ENCODE peak calls at places on chromosomes 5 and 9, in five cellular contexts. X is IMR-90, H is neuronal stem cell, U is H9, M is H1. S is an unnamed sample.
A peak's percentile ranks its signal among the peaks of the same experiment; 100 is the strongest.

GRCh38 chr9:118674942-118675341 is 694.3 kb downstream of the BRINP1 start:
- DNase-seq in H (no peak), M (no peak), X (no peak), U (no peak), S (no peak)

GRCh38 chr9:37218800-37219425 is 98.5 kb downstream of the ZCCHC7 start:
- DNase-seq in X (no peak), U (no peak), H (no peak), M (no peak), S (no peak)

GRCh38 chr9:111839387-111839786 is 44.6 kb upstream of the SHOC1 start:
- DNase-seq in U (no peak), X (peak; percentile 49), H (no peak), M (no peak), S (peak; percentile 64)

GRCh38 chr5:103674321-103674720 is 111.7 kb upstream of the NUDT12 start:
- DNase-seq in X (no peak), H (no peak), M (no peak), U (no peak), S (no peak)

GRCh38 chr5:148791334-148791667 is 35.1 kb upstream of the ADRB2 start:
- DNase-seq in H (no peak), U (no peak), M (no peak), X (peak; percentile 84), S (peak; percentile 65)

GRCh38 chr5:146785065-146785464 is 93.5 kb downstream of the PPP2R2B start:
- DNase-seq in X (no peak), U (no peak), M (no peak), H (no peak), S (no peak)

GRCh38 chr5:159854916-159855315 is 61.4 kb upstream of the ADRA1B start:
- DNase-seq in H (no peak), U (no peak), M (no peak), X (peak; percentile 34), S (no peak)

GRCh38 chr9:2676466-2676865 is 40.8 kb upstream of the KCNV2 start:
- DNase-seq in M (no peak), X (no peak), H (no peak), U (no peak), S (no peak)

GRCh38 chr9:120730661-120731514 is 16.6 kb upstream of the MEGF9 start:
- DNase-seq in H (peak; percentile 44), U (no peak), X (peak; percentile 96), M (no peak), S (peak; percentile 76)

GRCh38 chr5:72209515-72210115 is 102.3 kb downstream of the MAP1B start:
- DNase-seq in X (no peak), H (no peak), U (peak; percentile 39), M (peak; percentile 7), S (no peak)

GRCh38 chr9:136175745-136176290 is 29.1 kb downstream of the LHX3 start:
- DNase-seq in M (no peak), X (no peak), H (no peak), U (no peak), S (no peak)

GRCh38 chr5:1312993-1313833 is 18.3 kb upstream of the TERT start:
- DNase-seq in H (no peak), U (peak; percentile 20), M (no peak), X (no peak), S (no peak)

GRCh38 chr9:122265265-122265900 is 701 bp downstream of the MRRF start:
- DNase-seq in U (peak; percentile 28), M (no peak), H (no peak), X (peak; percentile 6), S (peak; percentile 63)

GRCh38 chr9:133334161-133334560 is 1.8 kb downstream of the SURF6 start:
- DNase-seq in M (peak; percentile 67), X (no peak), H (no peak), U (peak; percentile 91), S (no peak)

GRCh38 chr9:130166399-130166798 is 5.8 kb upstream of the NCS1 start:
- DNase-seq in H (no peak), U (no peak), M (no peak), X (no peak), S (no peak)

GRCh38 chr9:91536211-91536691 is 112.6 kb upstream of the NFIL3 start:
- DNase-seq in H (no peak), X (peak; percentile 90), U (no peak), M (no peak), S (peak; percentile 94)

GRCh38 chr5:52922384-52922783 is 66.8 kb upstream of the ITGA2 start:
- DNase-seq in X (peak; percentile 67), M (peak; percentile 38), H (no peak), U (peak; percentile 50), S (peak; percentile 92)

GRCh38 chr5:158967566-158967965 is 132.2 kb downstream of the EBF1 start:
- DNase-seq in M (no peak), U (no peak), X (peak; percentile 32), H (no peak), S (peak; percentile 17)

GRCh38 chr5:42461033-42461432 is 37.8 kb downstream of the GHR start:
- DNase-seq in U (no peak), H (no peak), M (no peak), X (no peak), S (no peak)

GRCh38 chr5:90169078-90169477 is 240.5 kb downstream of the CETN3 start:
- DNase-seq in U (no peak), H (no peak), M (no peak), X (no peak), S (no peak)

GRCh38 chr9:22098636-22099332 is 89.7 kb upstream of the CDKN2B start:
- DNase-seq in X (no peak), H (no peak), U (no peak), M (no peak), S (peak; percentile 36)

GRCh38 chr5:30105186-30105585 is 1088.3 kb upstream of the CDH6 start:
- DNase-seq in H (no peak), X (no peak), M (no peak), U (no peak), S (no peak)

GRCh38 chr5:158619083-158619788 is 480.5 kb downstream of the EBF1 start:
- DNase-seq in M (no peak), X (no peak), H (no peak), U (no peak), S (no peak)

GRCh38 chr5:167096816-167097215 is 1194.6 kb upstream of the WWC1 start:
- DNase-seq in H (no peak), U (no peak), M (no peak), X (no peak), S (peak; percentile 51)

GRCh38 chr9:95515272-95516113 is 1.3 kb downstream of the PTCH1 start:
- DNase-seq in M (no peak), U (peak; percentile 60), X (no peak), H (no peak), S (peak; percentile 11)

GRCh38 chr9:85741112-85741874 is 461 bp downstream of the AGTPBP1 start:
- DNase-seq in M (no peak), X (peak; percentile 8), H (peak; percentile 65), U (peak; percentile 56), S (peak; percentile 65)

GRCh38 chr5:32785639-32786216 is 74.6 kb downstream of the NPR3 start:
- DNase-seq in X (no peak), H (no peak), U (no peak), M (no peak), S (peak; percentile 21)

GRCh38 chr5:150080696-150081435 is 5.5 kb downstream of the CSF1R start:
- DNase-seq in M (no peak), U (no peak), H (no peak), X (no peak), S (no peak)

GRCh38 chr5:79263-79662 is 12.7 kb upstream of the PLEKHG4B start:
- DNase-seq in X (no peak), M (no peak), H (no peak), U (no peak), S (no peak)

GRCh38 chr5:13643734-13644133 is 300.8 kb downstream of the DNAH5 start:
- DNase-seq in U (no peak), M (no peak), X (no peak), H (no peak), S (no peak)

GRCh38 chr9:124135813-124136365 is 121.9 kb upstream of the NEK6 start:
- DNase-seq in U (no peak), X (no peak), M (no peak), H (no peak), S (no peak)

GRCh38 chr9:124139001-124139400 is 118.7 kb upstream of the NEK6 start:
- DNase-seq in X (peak; percentile 75), U (no peak), M (no peak), H (no peak), S (peak; percentile 82)

GRCh38 chr9:124137944-124138335 is 119.8 kb upstream of the NEK6 start:
- DNase-seq in X (no peak), M (no peak), H (no peak), U (no peak), S (no peak)

GRCh38 chr9:124134526-124134925 is 123.0 kb downstream of the LHX2 start:
- DNase-seq in U (no peak), M (no peak), X (no peak), H (no peak), S (no peak)

GRCh38 chr9:124137009-124137943 is 120.5 kb upstream of the NEK6 start:
- DNase-seq in X (peak; percentile 26), U (no peak), M (no peak), H (no peak), S (no peak)
- H3K14ac ChIP-seq in X (no peak overlapping the region), U (no peak overlapping the region), M (no peak overlapping the region), H (no peak overlapping the region), S (no peak overlapping the region)

DNA sequence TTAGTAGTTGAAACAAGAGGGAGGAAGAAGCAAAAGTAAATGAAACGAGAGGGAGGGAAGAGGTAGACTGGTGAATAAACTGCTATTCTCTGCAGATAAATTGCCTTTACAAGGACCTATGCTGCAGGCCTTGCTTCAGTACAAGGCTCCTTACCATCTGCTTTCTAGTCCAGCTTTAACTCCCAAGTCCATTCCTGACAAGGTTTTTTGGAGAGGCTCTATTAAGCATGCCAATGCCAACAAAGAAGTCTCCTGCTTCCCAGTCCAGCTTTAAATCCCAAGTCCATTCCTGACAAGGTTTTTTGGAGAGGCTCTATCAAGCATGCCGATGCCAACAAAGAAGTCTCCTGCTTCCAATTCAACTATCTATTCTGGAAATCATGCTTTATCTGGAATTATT is 244.9 kb downstream of the GABRB2 start:
- DNase-seq in X (no peak), H (no peak), M (no peak), U (no peak), S (no peak)
- H2BK15ac ChIP-seq in X (no peak overlapping the region), H (no peak overlapping the region), M (no peak overlapping the region), U (no peak overlapping the region), S (no peak overlapping the region)

DNA sequence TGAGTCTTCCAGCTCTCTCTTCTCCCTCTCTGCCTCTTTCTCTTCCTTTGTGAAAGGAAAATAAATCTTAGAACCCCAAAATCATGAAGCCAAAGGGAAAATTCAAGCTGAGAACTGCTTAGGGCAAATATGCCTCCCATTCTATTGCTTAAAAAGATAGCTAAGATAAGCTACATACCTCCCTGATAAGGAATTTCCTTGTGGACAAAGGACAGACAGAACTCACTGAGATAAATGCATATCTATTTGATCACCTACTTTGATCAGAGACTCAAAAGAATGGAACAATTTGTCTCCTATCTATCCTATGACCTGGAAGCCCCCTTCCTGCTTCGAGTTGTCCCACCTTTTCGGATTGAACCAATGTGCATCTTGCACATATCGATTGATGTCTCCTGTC is 220.6 kb upstream of the NMUR2 start:
- DNase-seq in H (no peak), U (no peak), X (no peak), M (no peak), S (no peak)
- H3K14ac ChIP-seq in H (no peak overlapping the region), U (no peak overlapping the region), X (no peak overlapping the region), M (no peak overlapping the region), S (no peak overlapping the region)

GRCh38 chr9:123865226-123865625 is 64.7 kb downstream of the DENND1A start:
- DNase-seq in M (no peak), H (no peak), U (no peak), X (no peak), S (no peak)
- H2BK15ac ChIP-seq in M (no peak overlapping the region), H (no peak overlapping the region), U (no peak overlapping the region), X (no peak overlapping the region), S (no peak overlapping the region)

S was measured in mesenchymal stem cell.